ENCODE peak calls at places on chromosomes 12 and 14, in eight cellular contexts. T is neural progenitor cell, N is neural crest cell, Y is A549, Z is pancreas, W is cardiac muscle cell, K is osteocyte, B is ovary. U is an unnamed sample.

GRCh38 chr12:48750215-48750614 is 33.7 kb upstream of the CCNT1 start:
- DNase-seq in T (no peak), N (no peak), Y (no peak), Z (no peak), W (no peak), K (no peak), B (no peak), U (no peak)

GRCh38 chr14:99968156-99968920 is 96.9 kb upstream of the EVL start:
- DNase-seq in T (no peak), N (no peak), Y (no peak), Z (no peak), W (peak), K (no peak), B (no peak), U (no peak)

GRCh38 chr12:128007250-128007649 is 259.7 kb upstream of the TMEM132C start:
- DNase-seq in T (no peak), N (no peak), Y (no peak), Z (no peak), W (no peak), K (no peak), B (no peak), U (no peak)

GRCh38 chr12:13851828-13852227 is 129.6 kb downstream of the GRIN2B start:
- DNase-seq in T (peak), N (peak), Y (no peak), Z (no peak), W (no peak), K (no peak), B (no peak), U (no peak)

GRCh38 chr14:20607617-20608016 is 16.4 kb upstream of the RNASE12 start:
- DNase-seq in T (no peak), N (no peak), Y (no peak), Z (no peak), W (no peak), K (no peak), B (no peak), U (no peak)

GRCh38 chr14:65867333-65867732 is 454.8 kb downstream of the FUT8 start:
- DNase-seq in T (no peak), N (no peak), Y (no peak), Z (no peak), W (no peak), K (no peak), B (no peak), U (no peak)

GRCh38 chr12:69459477-69459876 is 10.7 kb upstream of the FRS2 start:
- DNase-seq in T (no peak), N (no peak), Y (no peak), Z (no peak), W (no peak), K (no peak), B (no peak), U (no peak)

GRCh38 chr12:129325566-129325965 is 472.3 kb downstream of the GLT1D1 start:
- DNase-seq in T (no peak), N (no peak), Y (no peak), Z (no peak), W (no peak), K (no peak), B (no peak), U (no peak)

GRCh38 chr14:104769324-104770071 is 16.6 kb downstream of the SIVA1 start:
- DNase-seq in T (no peak), N (no peak), Y (no peak), Z (no peak), W (no peak), K (no peak), B (no peak), U (no peak)

GRCh38 chr12:115944851-115945496 is 332.5 kb downstream of the MED13L start:
- DNase-seq in T (no peak), N (no peak), Y (no peak), Z (no peak), W (no peak), K (no peak), B (no peak), U (no peak)

GRCh38 chr12:39902823-39903222 is 203.1 kb downstream of the SLC2A13 start:
- DNase-seq in T (no peak), N (no peak), Y (no peak), Z (no peak), W (peak), K (no peak), B (no peak), U (no peak)

GRCh38 chr12:96164951-96165858 is 29.0 kb upstream of the ELK3 start:
- DNase-seq in T (no peak), N (no peak), Y (no peak), Z (no peak), W (peak), K (no peak), B (peak), U (no peak)

GRCh38 chr12:46377678-46378077 is 5.1 kb upstream of the SLC38A2 start:
- DNase-seq in T (no peak), N (no peak), Y (no peak), Z (no peak), W (no peak), K (no peak), B (no peak), U (no peak)

GRCh38 chr12:121214855-121215745 is 5.2 kb downstream of the P2RX4 start:
- DNase-seq in T (no peak), N (no peak), Y (peak), Z (peak), W (peak), K (no peak), B (no peak), U (no peak)

GRCh38 chr14:79162833-79163232 is 992.7 kb downstream of the NRXN3 start:
- DNase-seq in T (no peak), N (no peak), Y (no peak), Z (no peak), W (no peak), K (no peak), B (no peak), U (no peak)

GRCh38 chr14:81927069-81927468 is 393.4 kb upstream of the SEL1L start:
- DNase-seq in T (peak), N (no peak), Y (no peak), Z (no peak), W (peak), K (no peak), B (no peak), U (no peak)

GRCh38 chr12:103282124-103282523 is 213.6 kb downstream of the C12orf42 start:
- DNase-seq in T (no peak), N (no peak), Y (no peak), Z (no peak), W (no peak), K (no peak), B (no peak), U (no peak)

GRCh38 chr12:123363385-123363742 is 1.3 kb downstream of the SBNO1 start:
- DNase-seq in T (no peak), N (no peak), Y (peak), Z (no peak), W (no peak), K (no peak), B (peak), U (peak)

GRCh38 chr14:19920021-19920657 is at the start of gene OR4K5:
- DNase-seq in T (no peak), N (no peak), Y (no peak), Z (no peak), W (no peak), K (no peak), B (no peak), U (no peak)

DNA sequence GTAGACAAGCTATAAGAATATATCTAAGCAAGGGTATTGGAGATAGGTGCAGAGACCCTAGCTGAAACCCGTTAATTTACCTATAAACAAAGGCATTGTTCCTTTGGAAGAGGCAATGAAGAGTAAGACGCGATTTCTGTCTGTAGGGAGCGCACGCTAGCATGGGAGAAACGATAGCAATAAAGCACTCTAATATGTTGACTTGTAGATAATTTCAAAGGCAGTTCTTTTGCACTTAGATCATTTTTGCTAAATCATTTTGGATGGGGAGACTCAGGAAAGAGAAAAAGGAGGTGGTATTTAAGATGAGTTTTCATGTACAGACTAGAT is 648 bp downstream of the CCDC77 start:
- DNase-seq in T (peak), N (no peak), Y (no peak), Z (no peak), W (peak), K (no peak), B (no peak), U (no peak)
- TF ChIP-seq CTCF in T (peak), N (peak), Y (peak), Z (no peak), W (peak), K (peak), B (no peak), U (no peak)

GRCh38 chr14:92751819-92752218 is 3.4 kb upstream of the LGMN start:
- DNase-seq in T (peak), N (no peak), Y (no peak), Z (no peak), W (no peak), K (no peak), B (no peak), U (peak)

GRCh38 chr14:92744198-92744597 is 4.2 kb downstream of the LGMN start:
- DNase-seq in T (no peak), N (no peak), Y (no peak), Z (no peak), W (no peak), K (no peak), B (no peak), U (no peak)

GRCh38 chr14:92753250-92753649 is 4.8 kb upstream of the LGMN start:
- DNase-seq in T (no peak), N (no peak), Y (no peak), Z (no peak), W (no peak), K (no peak), B (no peak), U (no peak)

GRCh38 chr14:92747701-92748258 is 647 bp downstream of the LGMN start:
- DNase-seq in T (peak), N (no peak), Y (no peak), Z (no peak), W (no peak), K (no peak), B (no peak), U (no peak)

GRCh38 chr14:92748259-92749016 is at the start of gene LGMN:
- DNase-seq in T (peak), N (peak), Y (peak), Z (peak), W (peak), K (peak), B (peak), U (peak)
- TF ChIP-seq CTCF in T (no peak), N (no peak), Y (no peak), Z (no peak), W (no peak), K (no peak), B (peak), U (no peak)

GRCh38 chr12:44462729-44463128 is 413.4 kb downstream of the NELL2 start:
- DNase-seq in T (no peak), N (no peak), Y (no peak), Z (no peak), W (no peak), K (no peak), B (no peak), U (no peak)

GRCh38 chr12:44464180-44464579 is 411.9 kb downstream of the NELL2 start:
- DNase-seq in T (peak), N (no peak), Y (no peak), Z (no peak), W (no peak), K (no peak), B (no peak), U (no peak)

GRCh38 chr12:44459569-44459968 is 416.5 kb downstream of the NELL2 start:
- DNase-seq in T (no peak), N (no peak), Y (no peak), Z (no peak), W (no peak), K (no peak), B (no peak), U (no peak)

DNA sequence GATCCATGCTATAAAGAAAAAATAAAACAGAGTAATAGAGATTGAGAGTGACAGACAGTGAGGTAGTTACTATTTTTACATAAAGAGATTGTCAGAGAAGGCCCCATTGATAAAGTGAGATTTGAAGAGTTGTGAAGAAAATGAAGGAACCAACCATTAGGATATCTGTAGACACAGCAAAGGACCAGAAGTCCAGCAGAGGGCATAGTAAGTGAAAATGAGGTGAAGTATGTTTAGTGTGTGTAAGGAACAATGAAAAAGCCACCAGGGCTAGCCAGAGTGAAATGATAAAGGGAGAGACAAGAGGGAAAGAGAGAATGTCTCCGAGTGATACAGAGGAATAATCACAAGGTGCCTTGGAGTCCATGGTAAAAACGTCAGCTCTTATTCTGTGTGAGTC is 411.0 kb downstream of the NELL2 start:
- DNase-seq in T (peak), N (no peak), Y (no peak), Z (no peak), W (no peak), K (no peak), B (no peak), U (no peak)
- TF ChIP-seq CTCF in T (peak), N (peak), Y (peak), Z (no peak), W (no peak), K (no peak), B (no peak), U (no peak)

DNA sequence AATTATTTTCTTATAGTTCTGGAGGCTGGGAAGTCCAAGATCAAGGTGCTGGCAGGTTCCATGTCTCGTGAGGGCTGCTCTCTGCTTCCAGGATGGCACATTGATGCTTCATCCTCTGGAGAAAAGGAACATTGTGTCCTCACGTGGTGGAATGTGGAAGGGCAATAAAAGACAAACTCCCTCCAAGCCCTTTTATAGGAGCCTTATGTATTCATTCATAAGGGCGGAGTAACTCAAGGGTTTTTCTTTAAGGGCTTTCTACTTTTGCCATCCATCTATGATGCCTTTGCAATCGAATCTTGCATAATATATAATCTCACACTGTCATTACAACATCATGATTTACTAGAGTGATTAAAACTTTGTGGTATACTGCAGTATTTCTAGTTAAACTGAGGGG is 132.7 kb upstream of the DDHD1 start:
- DNase-seq in T (no peak), N (no peak), Y (no peak), Z (no peak), W (no peak), K (no peak), B (no peak), U (no peak)
- TF ChIP-seq CTCF in T (no peak), N (no peak), Y (no peak), Z (no peak), W (peak), K (no peak), B (no peak), U (no peak)

GRCh38 chr14:73717998-73718741 is 4.0 kb upstream of the PNMA1 start:
- DNase-seq in T (peak), N (no peak), Y (no peak), Z (no peak), W (no peak), K (no peak), B (peak), U (no peak)
- TF ChIP-seq CTCF in T (no peak), N (no peak), Y (no peak), Z (no peak), W (no peak), K (no peak), B (no peak), U (no peak)

GRCh38 chr12:20011200-20011599 is 357.1 kb upstream of the PDE3A start:
- DNase-seq in T (no peak), N (no peak), Y (no peak), Z (peak), W (peak), K (no peak), B (no peak), U (no peak)

GRCh38 chr12:20007331-20007730 is 361.0 kb upstream of the PDE3A start:
- DNase-seq in T (no peak), N (no peak), Y (no peak), Z (no peak), W (no peak), K (no peak), B (no peak), U (no peak)

GRCh38 chr12:20004951-20005350 is 363.4 kb upstream of the PDE3A start:
- DNase-seq in T (no peak), N (no peak), Y (no peak), Z (no peak), W (peak), K (no peak), B (no peak), U (no peak)

GRCh38 chr12:20003252-20003651 is 365.1 kb upstream of the PDE3A start:
- DNase-seq in T (no peak), N (no peak), Y (no peak), Z (no peak), W (no peak), K (no peak), B (no peak), U (no peak)

GRCh38 chr12:20006856-20007255 is 361.5 kb upstream of the PDE3A start:
- DNase-seq in T (no peak), N (no peak), Y (no peak), Z (no peak), W (no peak), K (no peak), B (no peak), U (no peak)
- TF ChIP-seq CTCF in T (no peak), N (no peak), Y (no peak), Z (no peak), W (no peak), K (no peak), B (no peak), U (no peak)

DNA sequence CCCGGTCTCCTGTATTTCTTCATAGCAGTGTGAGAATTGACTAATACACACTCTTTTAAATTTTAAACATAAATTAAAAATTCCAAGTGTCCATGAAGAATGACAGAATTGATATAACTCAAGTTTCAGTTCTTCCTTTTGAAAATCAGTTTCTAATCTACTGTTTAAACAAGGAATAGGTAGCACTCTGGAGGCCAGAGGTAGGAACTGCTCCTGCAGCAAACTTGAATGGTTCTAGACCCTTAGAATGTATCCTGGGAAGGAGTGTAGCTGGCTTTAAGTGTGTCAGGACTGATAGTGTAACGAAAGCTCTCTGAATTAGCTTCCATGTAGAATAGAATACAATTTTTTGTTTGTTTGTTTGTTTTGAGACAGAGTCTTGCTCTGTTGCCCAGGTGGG is 76.8 kb downstream of the AKAP6 start:
- DNase-seq in T (no peak), N (no peak), Y (no peak), Z (no peak), W (no peak), K (no peak), B (no peak), U (no peak)
- TF ChIP-seq CTCF in T (no peak), N (peak), Y (no peak), Z (no peak), W (no peak), K (no peak), B (no peak), U (no peak)

GRCh38 chr12:109719123-109720022 is 5.7 kb downstream of the FAM222A start:
- DNase-seq in T (peak), N (peak), Y (no peak), Z (no peak), W (no peak), K (no peak), B (no peak), U (no peak)
- TF ChIP-seq CTCF in T (peak), N (peak), Y (peak), Z (no peak), W (no peak), K (peak), B (no peak), U (no peak)